ENCODE peak calls at places on chromosomes 12 and 14, in seven cellular contexts. One of them, this sample, is unnamed.

GRCh38 chr14:65864993-65865392 is 452.5 kb downstream of the FUT8 start:
- DNase-seq in HepG2: no peak
- DNase-seq in cardiac muscle cell: no peak
- DNase-seq in adrenal gland: no peak
- DNase-seq in pancreas: no peak
- DNase-seq in H1: no peak
- DNase-seq in effector memory CD4-positive, alpha-beta T cell: no peak
- DNase-seq in this sample: no peak

GRCh38 chr14:52013984-52014600 is 24.7 kb downstream of the RTRAF start:
- DNase-seq in HepG2: no peak
- DNase-seq in cardiac muscle cell: peak; percentile 48
- DNase-seq in adrenal gland: no peak
- DNase-seq in pancreas: no peak
- DNase-seq in H1: no peak
- DNase-seq in effector memory CD4-positive, alpha-beta T cell: no peak
- DNase-seq in this sample: no peak

GRCh38 chr14:102275866-102276265 is 29.1 kb downstream of the MOK start:
- DNase-seq in HepG2: no peak
- DNase-seq in cardiac muscle cell: no peak
- DNase-seq in adrenal gland: no peak
- DNase-seq in pancreas: no peak
- DNase-seq in H1: no peak
- DNase-seq in effector memory CD4-positive, alpha-beta T cell: no peak
- DNase-seq in this sample: no peak

GRCh38 chr12:80268924-80269749 is 169.8 kb downstream of the OTOGL start:
- DNase-seq in HepG2: no peak
- DNase-seq in cardiac muscle cell: no peak
- DNase-seq in adrenal gland: no peak
- DNase-seq in pancreas: no peak
- DNase-seq in H1: no peak
- DNase-seq in effector memory CD4-positive, alpha-beta T cell: no peak
- DNase-seq in this sample: no peak

GRCh38 chr14:90034156-90034555 is 27.6 kb upstream of the KCNK13 start:
- DNase-seq in HepG2: no peak
- DNase-seq in cardiac muscle cell: no peak
- DNase-seq in adrenal gland: no peak
- DNase-seq in pancreas: no peak
- DNase-seq in H1: no peak
- DNase-seq in effector memory CD4-positive, alpha-beta T cell: no peak
- DNase-seq in this sample: no peak

GRCh38 chr12:121966959-121967358 is 48.6 kb downstream of the CFAP251 start:
- DNase-seq in HepG2: no peak
- DNase-seq in cardiac muscle cell: no peak
- DNase-seq in adrenal gland: no peak
- DNase-seq in pancreas: no peak
- DNase-seq in H1: no peak
- DNase-seq in effector memory CD4-positive, alpha-beta T cell: no peak
- DNase-seq in this sample: no peak

GRCh38 chr14:69948311-69948710 is 69.1 kb downstream of the SMOC1 start:
- DNase-seq in HepG2: no peak
- DNase-seq in cardiac muscle cell: no peak
- DNase-seq in adrenal gland: no peak
- DNase-seq in pancreas: no peak
- DNase-seq in H1: no peak
- DNase-seq in effector memory CD4-positive, alpha-beta T cell: no peak
- DNase-seq in this sample: no peak

GRCh38 chr12:104090685-104091084 is 26.4 kb downstream of the HCFC2 start:
- DNase-seq in HepG2: no peak
- DNase-seq in cardiac muscle cell: peak; percentile 34
- DNase-seq in adrenal gland: no peak
- DNase-seq in pancreas: no peak
- DNase-seq in H1: no peak
- DNase-seq in effector memory CD4-positive, alpha-beta T cell: no peak
- DNase-seq in this sample: no peak

GRCh38 chr14:32307881-32308582 is 21.1 kb upstream of the AKAP6 start:
- DNase-seq in HepG2: peak; percentile 77
- DNase-seq in cardiac muscle cell: no peak
- DNase-seq in adrenal gland: no peak
- DNase-seq in pancreas: no peak
- DNase-seq in H1: no peak
- DNase-seq in effector memory CD4-positive, alpha-beta T cell: no peak
- DNase-seq in this sample: no peak

GRCh38 chr12:69932154-69932553 is 107.1 kb downstream of the MYRFL start:
- DNase-seq in HepG2: no peak
- DNase-seq in cardiac muscle cell: no peak
- DNase-seq in adrenal gland: no peak
- DNase-seq in pancreas: no peak
- DNase-seq in H1: peak; percentile 27
- DNase-seq in effector memory CD4-positive, alpha-beta T cell: no peak
- DNase-seq in this sample: no peak

GRCh38 chr12:8088574-8088973 is 6.5 kb downstream of the NECAP1 start:
- DNase-seq in HepG2: no peak
- DNase-seq in cardiac muscle cell: no peak
- DNase-seq in adrenal gland: no peak
- DNase-seq in pancreas: no peak
- DNase-seq in H1: no peak
- DNase-seq in effector memory CD4-positive, alpha-beta T cell: peak; percentile 37
- DNase-seq in this sample: no peak

GRCh38 chr12:116818341-116818856 is 62.8 kb downstream of the HRK start:
- DNase-seq in HepG2: no peak
- DNase-seq in cardiac muscle cell: peak; percentile 3
- DNase-seq in adrenal gland: peak; percentile 65
- DNase-seq in pancreas: peak; percentile 43
- DNase-seq in H1: no peak
- DNase-seq in effector memory CD4-positive, alpha-beta T cell: no peak
- DNase-seq in this sample: no peak

GRCh38 chr14:104805326-104805678 is 4.4 kb downstream of the ZBTB42 start:
- DNase-seq in HepG2: no peak
- DNase-seq in cardiac muscle cell: peak; percentile 13
- DNase-seq in adrenal gland: peak; percentile 31
- DNase-seq in pancreas: peak; percentile 78
- DNase-seq in H1: no peak
- DNase-seq in effector memory CD4-positive, alpha-beta T cell: no peak
- DNase-seq in this sample: no peak

GRCh38 chr14:101585211-101585610 is 23.9 kb downstream of the DIO3 start:
- DNase-seq in HepG2: no peak
- DNase-seq in cardiac muscle cell: no peak
- DNase-seq in adrenal gland: no peak
- DNase-seq in pancreas: no peak
- DNase-seq in H1: no peak
- DNase-seq in effector memory CD4-positive, alpha-beta T cell: no peak
- DNase-seq in this sample: no peak

GRCh38 chr12:117052386-117053049 is 46.7 kb downstream of the TESC start:
- DNase-seq in HepG2: no peak
- DNase-seq in cardiac muscle cell: peak; percentile 55
- DNase-seq in adrenal gland: no peak
- DNase-seq in pancreas: no peak
- DNase-seq in H1: no peak
- DNase-seq in effector memory CD4-positive, alpha-beta T cell: no peak
- DNase-seq in this sample: no peak

GRCh38 chr14:98382662-98383061 is 889.3 kb downstream of the BCL11B start:
- DNase-seq in HepG2: no peak
- DNase-seq in cardiac muscle cell: no peak
- DNase-seq in adrenal gland: no peak
- DNase-seq in pancreas: no peak
- DNase-seq in H1: no peak
- DNase-seq in effector memory CD4-positive, alpha-beta T cell: no peak
- DNase-seq in this sample: no peak

GRCh38 chr12:54140958-54141388 is 47.8 kb downstream of the SMUG1 start:
- DNase-seq in HepG2: no peak
- DNase-seq in cardiac muscle cell: no peak
- DNase-seq in adrenal gland: no peak
- DNase-seq in pancreas: no peak
- DNase-seq in H1: no peak
- DNase-seq in effector memory CD4-positive, alpha-beta T cell: no peak
- DNase-seq in this sample: no peak

GRCh38 chr12:128059621-128060370 is 207.2 kb upstream of the TMEM132C start:
- DNase-seq in HepG2: no peak
- DNase-seq in cardiac muscle cell: no peak
- DNase-seq in adrenal gland: no peak
- DNase-seq in pancreas: no peak
- DNase-seq in H1: no peak
- DNase-seq in effector memory CD4-positive, alpha-beta T cell: no peak
- DNase-seq in this sample: no peak

GRCh38 chr12:110743571-110744093 is 941 bp upstream of the PPP1CC start:
- DNase-seq in HepG2: no peak
- DNase-seq in cardiac muscle cell: no peak
- DNase-seq in adrenal gland: peak; percentile 44
- DNase-seq in pancreas: peak; percentile 27
- DNase-seq in H1: no peak
- DNase-seq in effector memory CD4-positive, alpha-beta T cell: no peak
- DNase-seq in this sample: no peak

GRCh38 chr12:89947437-89948265 is 239.0 kb upstream of the ATP2B1 start:
- DNase-seq in HepG2: no peak
- DNase-seq in cardiac muscle cell: peak; percentile 34
- DNase-seq in adrenal gland: peak; percentile 30
- DNase-seq in pancreas: no peak
- DNase-seq in H1: no peak
- DNase-seq in effector memory CD4-positive, alpha-beta T cell: no peak
- DNase-seq in this sample: no peak

GRCh38 chr14:105375635-105376057 is 22.7 kb upstream of the TEX22 start:
- DNase-seq in HepG2: no peak
- DNase-seq in cardiac muscle cell: no peak
- DNase-seq in adrenal gland: no peak
- DNase-seq in pancreas: no peak
- DNase-seq in H1: no peak
- DNase-seq in effector memory CD4-positive, alpha-beta T cell: no peak
- DNase-seq in this sample: no peak

GRCh38 chr14:74584966-74585365 is 27.1 kb downstream of the LTBP2 start:
- DNase-seq in HepG2: no peak
- DNase-seq in cardiac muscle cell: no peak
- DNase-seq in adrenal gland: no peak
- DNase-seq in pancreas: no peak
- DNase-seq in H1: no peak
- DNase-seq in effector memory CD4-positive, alpha-beta T cell: no peak
- DNase-seq in this sample: no peak

GRCh38 chr14:89041245-89041585 is 216.8 kb downstream of the TTC8 start:
- DNase-seq in HepG2: peak; percentile 93
- DNase-seq in cardiac muscle cell: no peak
- DNase-seq in adrenal gland: peak; percentile 43
- DNase-seq in pancreas: peak; percentile 70
- DNase-seq in H1: no peak
- DNase-seq in effector memory CD4-positive, alpha-beta T cell: no peak
- DNase-seq in this sample: no peak

GRCh38 chr12:23560611-23561010 is 388.9 kb downstream of the SOX5 start:
- DNase-seq in HepG2: no peak
- DNase-seq in cardiac muscle cell: no peak
- DNase-seq in adrenal gland: no peak
- DNase-seq in pancreas: no peak
- DNase-seq in H1: no peak
- DNase-seq in effector memory CD4-positive, alpha-beta T cell: no peak
- DNase-seq in this sample: no peak

GRCh38 chr14:54549862-54550261 is 17.1 kb upstream of the SAMD4A start:
- DNase-seq in HepG2: no peak
- DNase-seq in cardiac muscle cell: peak; percentile 52
- DNase-seq in adrenal gland: no peak
- DNase-seq in pancreas: no peak
- DNase-seq in H1: no peak
- DNase-seq in effector memory CD4-positive, alpha-beta T cell: no peak
- DNase-seq in this sample: no peak

GRCh38 chr12:4372653-4373052 is 6.9 kb downstream of the FGF23 start:
- DNase-seq in HepG2: no peak
- DNase-seq in cardiac muscle cell: no peak
- DNase-seq in adrenal gland: no peak
- DNase-seq in pancreas: no peak
- DNase-seq in H1: no peak
- DNase-seq in effector memory CD4-positive, alpha-beta T cell: no peak
- DNase-seq in this sample: no peak

GRCh38 chr12:124753230-124753595 is 110.5 kb downstream of the SCARB1 start:
- DNase-seq in HepG2: no peak
- DNase-seq in cardiac muscle cell: no peak
- DNase-seq in adrenal gland: no peak
- DNase-seq in pancreas: no peak
- DNase-seq in H1: no peak
- DNase-seq in effector memory CD4-positive, alpha-beta T cell: no peak
- DNase-seq in this sample: no peak
- H3K27ac ChIP-seq in HepG2: no peak overlapping the region
- H3K27ac ChIP-seq in cardiac muscle cell: no peak overlapping the region
- H3K27ac ChIP-seq in adrenal gland: no peak overlapping the region
- H3K27ac ChIP-seq in pancreas: no peak overlapping the region
- H3K27ac ChIP-seq in H1: no peak overlapping the region
- H3K27ac ChIP-seq in effector memory CD4-positive, alpha-beta T cell: no peak overlapping the region
- H3K27ac ChIP-seq in this sample: no peak overlapping the region

GRCh38 chr14:99744873-99745224 is 48.4 kb upstream of the EML1 start:
- DNase-seq in HepG2: no peak
- DNase-seq in cardiac muscle cell: no peak
- DNase-seq in adrenal gland: no peak
- DNase-seq in pancreas: no peak
- DNase-seq in H1: no peak
- DNase-seq in effector memory CD4-positive, alpha-beta T cell: no peak
- DNase-seq in this sample: no peak
- H3K27ac ChIP-seq in HepG2: no peak overlapping the region
- H3K27ac ChIP-seq in cardiac muscle cell: no peak overlapping the region
- H3K27ac ChIP-seq in adrenal gland: peak overlapping the region; percentile 81
- H3K27ac ChIP-seq in pancreas: no peak overlapping the region
- H3K27ac ChIP-seq in H1: no peak overlapping the region
- H3K27ac ChIP-seq in effector memory CD4-positive, alpha-beta T cell: no peak overlapping the region
- H3K27ac ChIP-seq in this sample: no peak overlapping the region

GRCh38 chr12:98421336-98421735 is 94.1 kb upstream of the TMPO start:
- DNase-seq in HepG2: no peak
- DNase-seq in cardiac muscle cell: no peak
- DNase-seq in adrenal gland: no peak
- DNase-seq in pancreas: no peak
- DNase-seq in H1: no peak
- DNase-seq in effector memory CD4-positive, alpha-beta T cell: no peak
- DNase-seq in this sample: no peak

GRCh38 chr12:98419795-98420402 is 95.5 kb upstream of the TMPO start:
- DNase-seq in HepG2: no peak
- DNase-seq in cardiac muscle cell: no peak
- DNase-seq in adrenal gland: no peak
- DNase-seq in pancreas: no peak
- DNase-seq in H1: no peak
- DNase-seq in effector memory CD4-positive, alpha-beta T cell: no peak
- DNase-seq in this sample: no peak

GRCh38 chr12:98419101-98419794 is 96.1 kb upstream of the TMPO start:
- DNase-seq in HepG2: no peak
- DNase-seq in cardiac muscle cell: no peak
- DNase-seq in adrenal gland: no peak
- DNase-seq in pancreas: no peak
- DNase-seq in H1: no peak
- DNase-seq in effector memory CD4-positive, alpha-beta T cell: no peak
- DNase-seq in this sample: no peak

GRCh38 chr12:98418357-98419075 is 96.9 kb upstream of the TMPO start:
- DNase-seq in HepG2: no peak
- DNase-seq in cardiac muscle cell: peak; percentile 62
- DNase-seq in adrenal gland: peak; percentile 71
- DNase-seq in pancreas: peak; percentile 56
- DNase-seq in H1: no peak
- DNase-seq in effector memory CD4-positive, alpha-beta T cell: no peak
- DNase-seq in this sample: no peak

GRCh38 chr12:98420403-98420800 is 95.0 kb upstream of the TMPO start:
- DNase-seq in HepG2: no peak
- DNase-seq in cardiac muscle cell: no peak
- DNase-seq in adrenal gland: no peak
- DNase-seq in pancreas: no peak
- DNase-seq in H1: no peak
- DNase-seq in effector memory CD4-positive, alpha-beta T cell: no peak
- DNase-seq in this sample: no peak
- H3K27ac ChIP-seq in HepG2: no peak overlapping the region
- H3K27ac ChIP-seq in cardiac muscle cell: no peak overlapping the region
- H3K27ac ChIP-seq in adrenal gland: no peak overlapping the region
- H3K27ac ChIP-seq in pancreas: no peak overlapping the region
- H3K27ac ChIP-seq in H1: no peak overlapping the region
- H3K27ac ChIP-seq in effector memory CD4-positive, alpha-beta T cell: no peak overlapping the region
- H3K27ac ChIP-seq in this sample: no peak overlapping the region

GRCh38 chr12:50201987-50202521 is 34.9 kb upstream of the CERS5 start:
- DNase-seq in HepG2: no peak
- DNase-seq in cardiac muscle cell: no peak
- DNase-seq in adrenal gland: no peak
- DNase-seq in pancreas: no peak
- DNase-seq in H1: no peak
- DNase-seq in effector memory CD4-positive, alpha-beta T cell: no peak
- DNase-seq in this sample: no peak
- H3K27ac ChIP-seq in HepG2: no peak overlapping the region
- H3K27ac ChIP-seq in cardiac muscle cell: no peak overlapping the region
- H3K27ac ChIP-seq in adrenal gland: no peak overlapping the region
- H3K27ac ChIP-seq in pancreas: peak overlapping the region; percentile 58
- H3K27ac ChIP-seq in H1: peak overlapping the region; percentile 65
- H3K27ac ChIP-seq in effector memory CD4-positive, alpha-beta T cell: no peak overlapping the region
- H3K27ac ChIP-seq in this sample: no peak overlapping the region